ENCODE peak calls at places on chromosome 6, in seven cellular contexts. One of them, this sample, is unnamed.

GRCh38 chr6:139029470-139030210 is 1.1 kb downstream of the ABRACL start:
- DNase-seq in hypothalamus: peak; percentile 38
- DNase-seq in heart right ventricle: peak; percentile 64
- DNase-seq in KG1: no peak
- DNase-seq in transverse colon: peak; percentile 76
- DNase-seq in stimulated activated CD4-positive, alpha-beta T cell treated with anti-CD3 and anti-CD28 coated beads, Interleukin-12 subunit alpha, Interleukin-12 subunit beta, amount 100 ng/mL, for 48 hours: peak; percentile 23
- DNase-seq in Calu3: peak; percentile 35
- DNase-seq in this sample: peak; percentile 82

GRCh38 chr6:157763894-157764345 is 59.1 kb upstream of the SNX9 start:
- DNase-seq in hypothalamus: no peak
- DNase-seq in heart right ventricle: no peak
- DNase-seq in KG1: peak; percentile 73
- DNase-seq in transverse colon: no peak
- DNase-seq in stimulated activated CD4-positive, alpha-beta T cell treated with anti-CD3 and anti-CD28 coated beads, Interleukin-12 subunit alpha, Interleukin-12 subunit beta, amount 100 ng/mL, for 48 hours: no peak
- DNase-seq in Calu3: no peak
- DNase-seq in this sample: peak; percentile 83

GRCh38 chr6:147179809-147180208 is 24.4 kb upstream of the STXBP5 start:
- DNase-seq in hypothalamus: no peak
- DNase-seq in heart right ventricle: no peak
- DNase-seq in KG1: no peak
- DNase-seq in transverse colon: no peak
- DNase-seq in stimulated activated CD4-positive, alpha-beta T cell treated with anti-CD3 and anti-CD28 coated beads, Interleukin-12 subunit alpha, Interleukin-12 subunit beta, amount 100 ng/mL, for 48 hours: no peak
- DNase-seq in Calu3: no peak
- DNase-seq in this sample: no peak

GRCh38 chr6:158662607-158663464 is 13.0 kb downstream of the SYTL3 start:
- DNase-seq in hypothalamus: no peak
- DNase-seq in heart right ventricle: no peak
- DNase-seq in KG1: no peak
- DNase-seq in transverse colon: no peak
- DNase-seq in stimulated activated CD4-positive, alpha-beta T cell treated with anti-CD3 and anti-CD28 coated beads, Interleukin-12 subunit alpha, Interleukin-12 subunit beta, amount 100 ng/mL, for 48 hours: no peak
- DNase-seq in Calu3: no peak
- DNase-seq in this sample: no peak

GRCh38 chr6:150857062-150857905 is 8.2 kb upstream of the MTHFD1L start:
- DNase-seq in hypothalamus: no peak
- DNase-seq in heart right ventricle: no peak
- DNase-seq in KG1: no peak
- DNase-seq in transverse colon: no peak
- DNase-seq in stimulated activated CD4-positive, alpha-beta T cell treated with anti-CD3 and anti-CD28 coated beads, Interleukin-12 subunit alpha, Interleukin-12 subunit beta, amount 100 ng/mL, for 48 hours: no peak
- DNase-seq in Calu3: peak; percentile 29
- DNase-seq in this sample: no peak

GRCh38 chr6:42068173-42068572 is 17.8 kb downstream of the TAF8 start:
- DNase-seq in hypothalamus: no peak
- DNase-seq in heart right ventricle: peak; percentile 58
- DNase-seq in KG1: no peak
- DNase-seq in transverse colon: no peak
- DNase-seq in stimulated activated CD4-positive, alpha-beta T cell treated with anti-CD3 and anti-CD28 coated beads, Interleukin-12 subunit alpha, Interleukin-12 subunit beta, amount 100 ng/mL, for 48 hours: no peak
- DNase-seq in Calu3: no peak
- DNase-seq in this sample: no peak

GRCh38 chr6:35342258-35343091 is at the start of gene PPARD:
- DNase-seq in hypothalamus: peak; percentile 98
- DNase-seq in heart right ventricle: peak; percentile 99
- DNase-seq in KG1: peak; percentile 90
- DNase-seq in transverse colon: peak; percentile 99
- DNase-seq in stimulated activated CD4-positive, alpha-beta T cell treated with anti-CD3 and anti-CD28 coated beads, Interleukin-12 subunit alpha, Interleukin-12 subunit beta, amount 100 ng/mL, for 48 hours: peak; percentile 98
- DNase-seq in Calu3: peak; percentile 100
- DNase-seq in this sample: peak; percentile 98

GRCh38 chr6:53119349-53119748 is 29.3 kb downstream of the GCM1 start:
- DNase-seq in hypothalamus: no peak
- DNase-seq in heart right ventricle: no peak
- DNase-seq in KG1: no peak
- DNase-seq in transverse colon: no peak
- DNase-seq in stimulated activated CD4-positive, alpha-beta T cell treated with anti-CD3 and anti-CD28 coated beads, Interleukin-12 subunit alpha, Interleukin-12 subunit beta, amount 100 ng/mL, for 48 hours: no peak
- DNase-seq in Calu3: no peak
- DNase-seq in this sample: no peak

GRCh38 chr6:894274-894673 is 201.3 kb upstream of the EXOC2 start:
- DNase-seq in hypothalamus: no peak
- DNase-seq in heart right ventricle: no peak
- DNase-seq in KG1: no peak
- DNase-seq in transverse colon: no peak
- DNase-seq in stimulated activated CD4-positive, alpha-beta T cell treated with anti-CD3 and anti-CD28 coated beads, Interleukin-12 subunit alpha, Interleukin-12 subunit beta, amount 100 ng/mL, for 48 hours: no peak
- DNase-seq in Calu3: no peak
- DNase-seq in this sample: peak; percentile 52

GRCh38 chr6:138424004-138424904 is 20.2 kb downstream of the HEBP2 start:
- DNase-seq in hypothalamus: no peak
- DNase-seq in heart right ventricle: no peak
- DNase-seq in KG1: no peak
- DNase-seq in transverse colon: no peak
- DNase-seq in stimulated activated CD4-positive, alpha-beta T cell treated with anti-CD3 and anti-CD28 coated beads, Interleukin-12 subunit alpha, Interleukin-12 subunit beta, amount 100 ng/mL, for 48 hours: no peak
- DNase-seq in Calu3: no peak
- DNase-seq in this sample: no peak

GRCh38 chr6:96301781-96302180 is 219.8 kb upstream of the UFL1 start:
- DNase-seq in hypothalamus: peak; percentile 19
- DNase-seq in heart right ventricle: no peak
- DNase-seq in KG1: no peak
- DNase-seq in transverse colon: no peak
- DNase-seq in stimulated activated CD4-positive, alpha-beta T cell treated with anti-CD3 and anti-CD28 coated beads, Interleukin-12 subunit alpha, Interleukin-12 subunit beta, amount 100 ng/mL, for 48 hours: no peak
- DNase-seq in Calu3: peak; percentile 46
- DNase-seq in this sample: no peak

GRCh38 chr6:15498640-15499039 is 164.2 kb downstream of the DTNBP1 start:
- DNase-seq in hypothalamus: no peak
- DNase-seq in heart right ventricle: no peak
- DNase-seq in KG1: no peak
- DNase-seq in transverse colon: peak; percentile 9
- DNase-seq in stimulated activated CD4-positive, alpha-beta T cell treated with anti-CD3 and anti-CD28 coated beads, Interleukin-12 subunit alpha, Interleukin-12 subunit beta, amount 100 ng/mL, for 48 hours: no peak
- DNase-seq in Calu3: no peak
- DNase-seq in this sample: no peak

GRCh38 chr6:26251354-26252081 is 113.5 kb upstream of the BTN3A2 start:
- DNase-seq in hypothalamus: no peak
- DNase-seq in heart right ventricle: peak; percentile 21
- DNase-seq in KG1: peak; percentile 75
- DNase-seq in transverse colon: peak; percentile 82
- DNase-seq in stimulated activated CD4-positive, alpha-beta T cell treated with anti-CD3 and anti-CD28 coated beads, Interleukin-12 subunit alpha, Interleukin-12 subunit beta, amount 100 ng/mL, for 48 hours: peak; percentile 51
- DNase-seq in Calu3: peak; percentile 79
- DNase-seq in this sample: no peak

GRCh38 chr6:125944434-125944816 is 12.1 kb upstream of the HINT3 start:
- DNase-seq in hypothalamus: no peak
- DNase-seq in heart right ventricle: peak; percentile 74
- DNase-seq in KG1: no peak
- DNase-seq in transverse colon: peak; percentile 78
- DNase-seq in stimulated activated CD4-positive, alpha-beta T cell treated with anti-CD3 and anti-CD28 coated beads, Interleukin-12 subunit alpha, Interleukin-12 subunit beta, amount 100 ng/mL, for 48 hours: no peak
- DNase-seq in Calu3: peak; percentile 59
- DNase-seq in this sample: no peak

GRCh38 chr6:142537612-142538478 is 236.0 kb downstream of the ADGRG6 start:
- DNase-seq in hypothalamus: no peak
- DNase-seq in heart right ventricle: no peak
- DNase-seq in KG1: peak; percentile 2
- DNase-seq in transverse colon: no peak
- DNase-seq in stimulated activated CD4-positive, alpha-beta T cell treated with anti-CD3 and anti-CD28 coated beads, Interleukin-12 subunit alpha, Interleukin-12 subunit beta, amount 100 ng/mL, for 48 hours: no peak
- DNase-seq in Calu3: no peak
- DNase-seq in this sample: peak; percentile 89

GRCh38 chr6:51480040-51480439 is 607.4 kb downstream of the PKHD1 start:
- DNase-seq in hypothalamus: no peak
- DNase-seq in heart right ventricle: no peak
- DNase-seq in KG1: no peak
- DNase-seq in transverse colon: no peak
- DNase-seq in stimulated activated CD4-positive, alpha-beta T cell treated with anti-CD3 and anti-CD28 coated beads, Interleukin-12 subunit alpha, Interleukin-12 subunit beta, amount 100 ng/mL, for 48 hours: no peak
- DNase-seq in Calu3: no peak
- DNase-seq in this sample: no peak

GRCh38 chr6:159130846-159131245 is 38.4 kb upstream of the FNDC1 start:
- DNase-seq in hypothalamus: no peak
- DNase-seq in heart right ventricle: no peak
- DNase-seq in KG1: no peak
- DNase-seq in transverse colon: no peak
- DNase-seq in stimulated activated CD4-positive, alpha-beta T cell treated with anti-CD3 and anti-CD28 coated beads, Interleukin-12 subunit alpha, Interleukin-12 subunit beta, amount 100 ng/mL, for 48 hours: no peak
- DNase-seq in Calu3: no peak
- DNase-seq in this sample: no peak

GRCh38 chr6:2850480-2851150 is 9.0 kb upstream of the SERPINB1 start:
- DNase-seq in hypothalamus: no peak
- DNase-seq in heart right ventricle: no peak
- DNase-seq in KG1: no peak
- DNase-seq in transverse colon: no peak
- DNase-seq in stimulated activated CD4-positive, alpha-beta T cell treated with anti-CD3 and anti-CD28 coated beads, Interleukin-12 subunit alpha, Interleukin-12 subunit beta, amount 100 ng/mL, for 48 hours: no peak
- DNase-seq in Calu3: no peak
- DNase-seq in this sample: no peak

GRCh38 chr6:49676671-49677281 is 36.6 kb downstream of the CRISP2 start:
- DNase-seq in hypothalamus: no peak
- DNase-seq in heart right ventricle: no peak
- DNase-seq in KG1: no peak
- DNase-seq in transverse colon: no peak
- DNase-seq in stimulated activated CD4-positive, alpha-beta T cell treated with anti-CD3 and anti-CD28 coated beads, Interleukin-12 subunit alpha, Interleukin-12 subunit beta, amount 100 ng/mL, for 48 hours: no peak
- DNase-seq in Calu3: peak; percentile 42
- DNase-seq in this sample: no peak

GRCh38 chr6:146914563-146915483 is 289.4 kb upstream of the STXBP5 start:
- DNase-seq in hypothalamus: peak; percentile 0
- DNase-seq in heart right ventricle: peak; percentile 8
- DNase-seq in KG1: no peak
- DNase-seq in transverse colon: no peak
- DNase-seq in stimulated activated CD4-positive, alpha-beta T cell treated with anti-CD3 and anti-CD28 coated beads, Interleukin-12 subunit alpha, Interleukin-12 subunit beta, amount 100 ng/mL, for 48 hours: no peak
- DNase-seq in Calu3: peak; percentile 22
- DNase-seq in this sample: no peak

GRCh38 chr6:12048609-12049008 is 36.5 kb downstream of the HIVEP1 start:
- DNase-seq in hypothalamus: no peak
- DNase-seq in heart right ventricle: no peak
- DNase-seq in KG1: no peak
- DNase-seq in transverse colon: no peak
- DNase-seq in stimulated activated CD4-positive, alpha-beta T cell treated with anti-CD3 and anti-CD28 coated beads, Interleukin-12 subunit alpha, Interleukin-12 subunit beta, amount 100 ng/mL, for 48 hours: no peak
- DNase-seq in Calu3: no peak
- DNase-seq in this sample: no peak

GRCh38 chr6:37052027-37052628 is 46.7 kb downstream of the FGD2 start:
- DNase-seq in hypothalamus: no peak
- DNase-seq in heart right ventricle: no peak
- DNase-seq in KG1: no peak
- DNase-seq in transverse colon: no peak
- DNase-seq in stimulated activated CD4-positive, alpha-beta T cell treated with anti-CD3 and anti-CD28 coated beads, Interleukin-12 subunit alpha, Interleukin-12 subunit beta, amount 100 ng/mL, for 48 hours: no peak
- DNase-seq in Calu3: no peak
- DNase-seq in this sample: no peak

GRCh38 chr6:31958412-31958740 is 395 bp downstream of the NELFE start:
- DNase-seq in hypothalamus: no peak
- DNase-seq in heart right ventricle: no peak
- DNase-seq in KG1: no peak
- DNase-seq in transverse colon: no peak
- DNase-seq in stimulated activated CD4-positive, alpha-beta T cell treated with anti-CD3 and anti-CD28 coated beads, Interleukin-12 subunit alpha, Interleukin-12 subunit beta, amount 100 ng/mL, for 48 hours: no peak
- DNase-seq in Calu3: no peak
- DNase-seq in this sample: no peak

GRCh38 chr6:52820198-52820597 is 16.6 kb upstream of the GSTA1 start:
- DNase-seq in hypothalamus: no peak
- DNase-seq in heart right ventricle: no peak
- DNase-seq in KG1: no peak
- DNase-seq in transverse colon: no peak
- DNase-seq in stimulated activated CD4-positive, alpha-beta T cell treated with anti-CD3 and anti-CD28 coated beads, Interleukin-12 subunit alpha, Interleukin-12 subunit beta, amount 100 ng/mL, for 48 hours: no peak
- DNase-seq in Calu3: no peak
- DNase-seq in this sample: no peak

GRCh38 chr6:127289934-127290333 is 23.3 kb downstream of the RNF146 start:
- DNase-seq in hypothalamus: no peak
- DNase-seq in heart right ventricle: no peak
- DNase-seq in KG1: no peak
- DNase-seq in transverse colon: no peak
- DNase-seq in stimulated activated CD4-positive, alpha-beta T cell treated with anti-CD3 and anti-CD28 coated beads, Interleukin-12 subunit alpha, Interleukin-12 subunit beta, amount 100 ng/mL, for 48 hours: no peak
- DNase-seq in Calu3: no peak
- DNase-seq in this sample: no peak

GRCh38 chr6:44039839-44040350 is 87.4 kb downstream of the MRPL14 start:
- DNase-seq in hypothalamus: no peak
- DNase-seq in heart right ventricle: no peak
- DNase-seq in KG1: no peak
- DNase-seq in transverse colon: no peak
- DNase-seq in stimulated activated CD4-positive, alpha-beta T cell treated with anti-CD3 and anti-CD28 coated beads, Interleukin-12 subunit alpha, Interleukin-12 subunit beta, amount 100 ng/mL, for 48 hours: no peak
- DNase-seq in Calu3: no peak
- DNase-seq in this sample: no peak

GRCh38 chr6:54404791-54405190 is 96.5 kb downstream of the TINAG start:
- DNase-seq in hypothalamus: no peak
- DNase-seq in heart right ventricle: no peak
- DNase-seq in KG1: no peak
- DNase-seq in transverse colon: no peak
- DNase-seq in stimulated activated CD4-positive, alpha-beta T cell treated with anti-CD3 and anti-CD28 coated beads, Interleukin-12 subunit alpha, Interleukin-12 subunit beta, amount 100 ng/mL, for 48 hours: no peak
- DNase-seq in Calu3: no peak
- DNase-seq in this sample: no peak

GRCh38 chr6:18978330-18979128 is 591.4 kb downstream of the RNF144B start:
- DNase-seq in hypothalamus: no peak
- DNase-seq in heart right ventricle: peak; percentile 38
- DNase-seq in KG1: no peak
- DNase-seq in transverse colon: no peak
- DNase-seq in stimulated activated CD4-positive, alpha-beta T cell treated with anti-CD3 and anti-CD28 coated beads, Interleukin-12 subunit alpha, Interleukin-12 subunit beta, amount 100 ng/mL, for 48 hours: no peak
- DNase-seq in Calu3: peak; percentile 35
- DNase-seq in this sample: no peak

GRCh38 chr6:69632932-69633331 is 163.9 kb downstream of the LMBRD1 start:
- DNase-seq in hypothalamus: no peak
- DNase-seq in heart right ventricle: no peak
- DNase-seq in KG1: no peak
- DNase-seq in transverse colon: no peak
- DNase-seq in stimulated activated CD4-positive, alpha-beta T cell treated with anti-CD3 and anti-CD28 coated beads, Interleukin-12 subunit alpha, Interleukin-12 subunit beta, amount 100 ng/mL, for 48 hours: no peak
- DNase-seq in Calu3: no peak
- DNase-seq in this sample: no peak

GRCh38 chr6:31010393-31011060 is at the start of gene MUC22:
- DNase-seq in hypothalamus: no peak
- DNase-seq in heart right ventricle: no peak
- DNase-seq in KG1: no peak
- DNase-seq in transverse colon: no peak
- DNase-seq in stimulated activated CD4-positive, alpha-beta T cell treated with anti-CD3 and anti-CD28 coated beads, Interleukin-12 subunit alpha, Interleukin-12 subunit beta, amount 100 ng/mL, for 48 hours: peak; percentile 20
- DNase-seq in Calu3: no peak
- DNase-seq in this sample: no peak

GRCh38 chr6:36111526-36111925 is 18.8 kb upstream of the MAPK13 start:
- DNase-seq in hypothalamus: no peak
- DNase-seq in heart right ventricle: no peak
- DNase-seq in KG1: no peak
- DNase-seq in transverse colon: no peak
- DNase-seq in stimulated activated CD4-positive, alpha-beta T cell treated with anti-CD3 and anti-CD28 coated beads, Interleukin-12 subunit alpha, Interleukin-12 subunit beta, amount 100 ng/mL, for 48 hours: no peak
- DNase-seq in Calu3: no peak
- DNase-seq in this sample: no peak

GRCh38 chr6:75285156-75285639 is 606 bp upstream of the TMEM30A start:
- DNase-seq in hypothalamus: no peak
- DNase-seq in heart right ventricle: no peak
- DNase-seq in KG1: no peak
- DNase-seq in transverse colon: no peak
- DNase-seq in stimulated activated CD4-positive, alpha-beta T cell treated with anti-CD3 and anti-CD28 coated beads, Interleukin-12 subunit alpha, Interleukin-12 subunit beta, amount 100 ng/mL, for 48 hours: no peak
- DNase-seq in Calu3: no peak
- DNase-seq in this sample: peak; percentile 78

GRCh38 chr6:7537560-7538174 is 3.8 kb upstream of the DSP start:
- DNase-seq in hypothalamus: no peak
- DNase-seq in heart right ventricle: no peak
- DNase-seq in KG1: no peak
- DNase-seq in transverse colon: no peak
- DNase-seq in stimulated activated CD4-positive, alpha-beta T cell treated with anti-CD3 and anti-CD28 coated beads, Interleukin-12 subunit alpha, Interleukin-12 subunit beta, amount 100 ng/mL, for 48 hours: no peak
- DNase-seq in Calu3: no peak
- DNase-seq in this sample: no peak

GRCh38 chr6:81859884-81860283 is 107.4 kb upstream of the TENT5A start:
- DNase-seq in hypothalamus: no peak
- DNase-seq in heart right ventricle: peak; percentile 43
- DNase-seq in KG1: no peak
- DNase-seq in transverse colon: no peak
- DNase-seq in stimulated activated CD4-positive, alpha-beta T cell treated with anti-CD3 and anti-CD28 coated beads, Interleukin-12 subunit alpha, Interleukin-12 subunit beta, amount 100 ng/mL, for 48 hours: no peak
- DNase-seq in Calu3: no peak
- DNase-seq in this sample: no peak

GRCh38 chr6:30626484-30627366 is at the start of gene ATAT1:
- DNase-seq in hypothalamus: peak; percentile 87
- DNase-seq in heart right ventricle: peak; percentile 91
- DNase-seq in KG1: peak; percentile 59
- DNase-seq in transverse colon: peak; percentile 96
- DNase-seq in stimulated activated CD4-positive, alpha-beta T cell treated with anti-CD3 and anti-CD28 coated beads, Interleukin-12 subunit alpha, Interleukin-12 subunit beta, amount 100 ng/mL, for 48 hours: peak; percentile 78
- DNase-seq in Calu3: peak; percentile 97
- DNase-seq in this sample: peak; percentile 95

GRCh38 chr6:54990001-54990400 is 143.4 kb downstream of the FAM83B start:
- DNase-seq in hypothalamus: no peak
- DNase-seq in heart right ventricle: no peak
- DNase-seq in KG1: no peak
- DNase-seq in transverse colon: no peak
- DNase-seq in stimulated activated CD4-positive, alpha-beta T cell treated with anti-CD3 and anti-CD28 coated beads, Interleukin-12 subunit alpha, Interleukin-12 subunit beta, amount 100 ng/mL, for 48 hours: no peak
- DNase-seq in Calu3: no peak
- DNase-seq in this sample: no peak

GRCh38 chr6:15400572-15401004 is 154.7 kb downstream of the JARID2 start:
- DNase-seq in hypothalamus: peak; percentile 66
- DNase-seq in heart right ventricle: peak; percentile 78
- DNase-seq in KG1: no peak
- DNase-seq in transverse colon: peak; percentile 47
- DNase-seq in stimulated activated CD4-positive, alpha-beta T cell treated with anti-CD3 and anti-CD28 coated beads, Interleukin-12 subunit alpha, Interleukin-12 subunit beta, amount 100 ng/mL, for 48 hours: no peak
- DNase-seq in Calu3: no peak
- DNase-seq in this sample: no peak

GRCh38 chr6:6891074-6891754 is 216.5 kb upstream of the RREB1 start:
- DNase-seq in hypothalamus: no peak
- DNase-seq in heart right ventricle: no peak
- DNase-seq in KG1: no peak
- DNase-seq in transverse colon: peak; percentile 75
- DNase-seq in stimulated activated CD4-positive, alpha-beta T cell treated with anti-CD3 and anti-CD28 coated beads, Interleukin-12 subunit alpha, Interleukin-12 subunit beta, amount 100 ng/mL, for 48 hours: no peak
- DNase-seq in Calu3: peak; percentile 39
- DNase-seq in this sample: no peak